ENCODE peak calls at places on chromosomes 5 and 9, in nine cellular contexts. D is HepG2, L is sigmoid colon, R is spleen, F is HCT116, K is HL-60, W is GM23338, A is breast epithelium, V is endothelial cell of umbilical vein. P is an unnamed sample.

GRCh38 chr9:35856882-35857281 is 13.3 kb downstream of the OR13J1 start:
- DNase-seq in D (no peak), R (no peak), L (peak; percentile 19), F (no peak), A (no peak), V (no peak), W (no peak), K (no peak), P (peak; percentile 1)

GRCh38 chr5:132162945-132163344 is 64.7 kb downstream of the P4HA2 start:
- DNase-seq in V (no peak), A (no peak), D (no peak), F (no peak), W (no peak), R (no peak), K (no peak), L (no peak), P (no peak)

GRCh38 chr5:125394661-125395280 is 648.3 kb upstream of the ZNF608 start:
- DNase-seq in F (no peak), K (no peak), L (no peak), R (no peak), D (no peak), W (no peak), A (no peak), V (no peak), P (no peak)

GRCh38 chr5:66666778-66667177 is 70.6 kb downstream of the MAST4 start:
- DNase-seq in R (no peak), K (no peak), W (peak; percentile 16), V (no peak), F (no peak), A (no peak), D (no peak), L (no peak), P (no peak)

GRCh38 chr5:114123654-114124053 is 238.2 kb upstream of the KCNN2 start:
- DNase-seq in R (no peak), L (no peak), W (no peak), K (no peak), V (no peak), A (no peak), F (no peak), D (no peak), P (no peak)

GRCh38 chr9:37215456-37216229 is 95.3 kb downstream of the ZCCHC7 start:
- DNase-seq in W (no peak), R (no peak), V (no peak), F (no peak), A (no peak), K (no peak), L (no peak), D (no peak), P (no peak)

GRCh38 chr9:116286287-116286686 is 132.7 kb downstream of the PAPPA start:
- DNase-seq in A (no peak), D (no peak), L (no peak), F (no peak), K (no peak), W (peak; percentile 92), V (no peak), R (no peak), P (no peak)

GRCh38 chr9:125513634-125514413 is 193.2 kb downstream of the MAPKAP1 start:
- DNase-seq in A (no peak), K (no peak), V (peak; percentile 63), R (no peak), W (no peak), D (peak; percentile 68), L (no peak), F (no peak), P (peak; percentile 40)

GRCh38 chr9:34446468-34446891 is 11.9 kb downstream of the FAM219A start:
- DNase-seq in R (no peak), V (no peak), D (no peak), L (no peak), A (no peak), K (no peak), W (no peak), F (no peak), P (no peak)

GRCh38 chr9:9592104-9592503 is 1020.7 kb downstream of the PTPRD start:
- DNase-seq in K (no peak), F (no peak), W (no peak), D (no peak), L (no peak), R (no peak), A (no peak), V (no peak), P (no peak)

GRCh38 chr5:41507501-41507900 is 2.9 kb downstream of the PLCXD3 start:
- DNase-seq in A (no peak), F (no peak), R (no peak), W (no peak), L (no peak), V (no peak), K (no peak), D (no peak), P (no peak)

GRCh38 chr5:41508186-41508585 is 2.2 kb downstream of the PLCXD3 start:
- DNase-seq in R (no peak), V (no peak), K (no peak), D (no peak), A (no peak), L (no peak), W (no peak), F (no peak), P (no peak)

GRCh38 chr5:41509399-41510175 is 814 bp downstream of the PLCXD3 start:
- DNase-seq in W (peak; percentile 41), A (no peak), F (no peak), V (no peak), L (no peak), R (peak; percentile 51), K (no peak), D (no peak), P (no peak)

GRCh38 chr5:41510176-41510831 is at the start of gene PLCXD3:
- DNase-seq in F (no peak), A (no peak), V (no peak), K (no peak), L (peak; percentile 60), W (peak; percentile 61), R (peak; percentile 67), D (no peak), P (no peak)

GRCh38 chr5:41508696-41509398 is 1.6 kb downstream of the PLCXD3 start:
- DNase-seq in L (no peak), K (no peak), R (no peak), D (no peak), A (no peak), W (no peak), V (no peak), F (no peak), P (no peak)
- H3K4me3 ChIP-seq in L (no peak overlapping the region), K (no peak overlapping the region), R (no peak overlapping the region), D (no peak overlapping the region), A (no peak overlapping the region), W (peak overlapping the region; percentile 77), V (no peak overlapping the region), F (no peak overlapping the region), P (no peak overlapping the region)

GRCh38 chr9:91900057-91900816 is 49.8 kb downstream of the ROR2 start:
- DNase-seq in R (peak; percentile 70), K (no peak), F (no peak), A (no peak), V (no peak), W (peak; percentile 38), D (no peak), L (peak; percentile 88), P (no peak)
- TF ChIP-seq POLR2AphosphoS5 in R (no peak), K (no peak), F (no peak), A (no peak), V (no peak), W (no peak), D (no peak), L (peak; percentile 61), P (no peak)

GRCh38 chr9:91360551-91361293 is 996 bp downstream of the AUH start:
- DNase-seq in R (no peak), L (no peak), A (no peak), V (peak; percentile 45), W (peak; percentile 85), D (no peak), K (no peak), F (no peak), P (no peak)

GRCh38 chr9:91362212-91362611 is 494 bp upstream of the AUH start:
- DNase-seq in R (peak; percentile 73), A (no peak), F (no peak), K (no peak), V (no peak), D (no peak), W (no peak), L (no peak), P (no peak)

GRCh38 chr9:91361294-91362201 is at the start of gene AUH:
- DNase-seq in F (peak; percentile 40), W (peak; percentile 89), D (peak; percentile 60), A (peak; percentile 86), V (peak; percentile 82), R (peak; percentile 97), K (peak; percentile 75), L (peak; percentile 92), P (peak; percentile 81)

GRCh38 chr9:91359734-91360470 is 1.8 kb downstream of the AUH start:
- DNase-seq in D (no peak), W (no peak), L (no peak), K (no peak), F (no peak), V (no peak), R (no peak), A (no peak), P (no peak)

DNA sequence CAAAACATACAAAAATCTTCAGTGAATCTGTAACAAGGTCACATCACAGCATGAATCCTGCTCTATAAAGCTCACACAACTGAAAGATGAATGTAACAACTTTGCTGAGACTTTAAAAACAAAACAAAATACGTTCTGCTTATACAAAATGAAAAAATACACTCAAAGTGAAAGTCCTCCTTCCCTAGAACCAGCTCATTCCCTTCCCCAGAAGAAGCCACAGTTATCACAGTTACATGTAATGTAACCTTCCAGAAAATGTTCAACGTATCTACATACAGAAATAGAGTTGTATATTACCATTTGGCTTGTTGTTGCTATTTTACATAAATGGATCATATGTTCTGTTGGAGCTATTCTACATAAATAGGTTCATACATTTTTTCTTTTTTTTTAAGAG is 2.6 kb downstream of the AUH start:
- DNase-seq in D (no peak), F (no peak), K (no peak), V (no peak), L (no peak), W (no peak), R (no peak), A (no peak), P (no peak)
- H3K4me3 ChIP-seq in D (peak overlapping the region; percentile 99), F (no peak overlapping the region), K (no peak overlapping the region), V (no peak overlapping the region), L (no peak overlapping the region), W (no peak overlapping the region), R (no peak overlapping the region), A (no peak overlapping the region), P (no peak overlapping the region)

GRCh38 chr9:22046243-22046642 is 37.1 kb upstream of the CDKN2B start:
- DNase-seq in L (no peak), F (no peak), W (no peak), K (no peak), D (no peak), R (no peak), A (no peak), V (no peak), P (no peak)
- TF ChIP-seq POLR2AphosphoS5 in L (no peak), F (no peak), W (no peak), K (no peak), D (no peak), R (no peak), A (no peak), V (no peak), P (no peak)